ENCODE peak calls at places on chromosomes 7 and 10, in eight cellular contexts. D is fibroblast of the aortic adventitia; E is dorsolateral prefrontal cortex; A is GM23338; S is astrocyte; U is CD8-positive, alpha-beta T cell; F is breast epithelium; O is heart right ventricle. B is an unnamed sample.

GRCh38 chr10:77341055-77341454 is 296.6 kb downstream of the KCNMA1 start:
- DNase-seq in D (no peak), E (no peak), A (no peak), S (no peak), U (no peak), F (no peak), O (no peak), B (no peak)

GRCh38 chr10:5582736-5583135 is 58.0 kb downstream of the CALML3 start:
- DNase-seq in D (no peak), E (peak; percentile 13), A (peak; percentile 66), S (no peak), U (no peak), F (no peak), O (no peak), B (no peak)

GRCh38 chr10:33290286-33291052 is 44.0 kb downstream of the NRP1 start:
- DNase-seq in D (no peak), E (no peak), A (peak; percentile 28), S (peak; percentile 53), U (no peak), F (no peak), O (no peak), B (no peak)

GRCh38 chr10:91613411-91614253 is 19.2 kb downstream of the PPP1R3C start:
- DNase-seq in D (peak; percentile 98), E (no peak), A (no peak), S (peak; percentile 100), U (no peak), F (no peak), O (no peak), B (no peak)

GRCh38 chr10:22086730-22087364 is 83.3 kb upstream of the DNAJC1 start:
- DNase-seq in D (peak; percentile 61), E (no peak), A (peak; percentile 71), S (peak; percentile 36), U (no peak), F (peak; percentile 68), O (peak; percentile 87), B (no peak)

GRCh38 chr10:4661572-4662255 is 164.3 kb upstream of the AKR1E2 start:
- DNase-seq in D (peak; percentile 45), E (no peak), A (no peak), S (no peak), U (no peak), F (no peak), O (peak; percentile 83), B (no peak)

GRCh38 chr7:100372694-100373093 is 593 bp upstream of the PILRA start:
- DNase-seq in D (no peak), E (no peak), A (no peak), S (no peak), U (no peak), F (no peak), O (no peak), B (no peak)

GRCh38 chr7:135509589-135509838 is 388 bp downstream of the CNOT4 start:
- DNase-seq in D (no peak), E (no peak), A (peak; percentile 72), S (no peak), U (no peak), F (no peak), O (no peak), B (no peak)

GRCh38 chr10:100020161-100020882 is 10.6 kb upstream of the DNMBP start:
- DNase-seq in D (no peak), E (no peak), A (no peak), S (no peak), U (no peak), F (no peak), O (no peak), B (no peak)

GRCh38 chr7:5349005-5349380 is 66.2 kb downstream of the SLC29A4 start:
- DNase-seq in D (no peak), E (no peak), A (peak; percentile 28), S (no peak), U (no peak), F (no peak), O (no peak), B (no peak)

GRCh38 chr7:13518738-13519137 is 470.7 kb downstream of the ETV1 start:
- DNase-seq in D (no peak), E (no peak), A (no peak), S (no peak), U (no peak), F (no peak), O (no peak), B (no peak)

GRCh38 chr10:32057041-32057372 is 782 bp upstream of the KIF5B start:
- DNase-seq in D (no peak), E (no peak), A (peak; percentile 27), S (no peak), U (no peak), F (no peak), O (no peak), B (no peak)
- H3K4me3 ChIP-seq in D (peak overlapping the region; percentile 84), E (peak overlapping the region; percentile 89), A (peak overlapping the region; percentile 85), S (peak overlapping the region; percentile 91), U (peak overlapping the region; percentile 89), F (peak overlapping the region; percentile 86), O (no peak overlapping the region), B (peak overlapping the region; percentile 85)

DNA sequence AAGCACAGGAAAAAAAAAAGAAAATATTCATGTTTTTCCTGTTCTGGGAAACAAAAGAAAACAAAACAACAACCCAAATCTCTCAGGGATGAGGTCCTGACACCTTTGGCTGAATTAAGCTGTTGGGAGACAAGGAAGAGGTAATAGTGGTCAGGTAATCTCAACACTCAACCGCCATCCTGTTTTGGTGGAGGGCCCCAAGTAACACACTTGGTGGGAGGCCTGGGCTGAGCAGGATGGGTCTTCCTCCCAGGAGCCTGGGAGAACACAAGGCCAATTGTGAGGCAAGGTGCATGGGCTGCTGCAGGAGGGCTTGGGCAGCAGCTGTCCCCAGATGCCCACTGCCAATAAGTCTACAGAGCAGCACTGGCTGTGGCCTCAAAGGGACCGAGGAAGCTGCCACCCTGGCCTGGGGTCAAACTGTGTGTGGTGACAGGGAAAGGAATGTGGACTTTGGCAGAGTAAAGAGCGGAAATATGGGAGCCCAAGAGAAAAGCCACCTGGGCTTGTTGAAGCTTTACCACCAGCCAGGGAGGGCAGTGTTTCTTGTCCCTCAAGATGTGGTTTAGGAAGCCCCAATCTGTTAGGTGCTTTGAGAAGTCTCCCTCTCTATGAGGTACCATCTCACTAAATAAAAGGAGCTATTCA is 93.5 kb upstream of the SLC25A13 start:
- DNase-seq in D (no peak), E (no peak), A (peak; percentile 28), S (no peak), U (no peak), F (no peak), O (no peak), B (no peak)
- TF ChIP-seq CTCF in D (no peak), E (peak; percentile 2), A (no peak), S (no peak), U (no peak), F (no peak), O (no peak), B (no peak)

DNA sequence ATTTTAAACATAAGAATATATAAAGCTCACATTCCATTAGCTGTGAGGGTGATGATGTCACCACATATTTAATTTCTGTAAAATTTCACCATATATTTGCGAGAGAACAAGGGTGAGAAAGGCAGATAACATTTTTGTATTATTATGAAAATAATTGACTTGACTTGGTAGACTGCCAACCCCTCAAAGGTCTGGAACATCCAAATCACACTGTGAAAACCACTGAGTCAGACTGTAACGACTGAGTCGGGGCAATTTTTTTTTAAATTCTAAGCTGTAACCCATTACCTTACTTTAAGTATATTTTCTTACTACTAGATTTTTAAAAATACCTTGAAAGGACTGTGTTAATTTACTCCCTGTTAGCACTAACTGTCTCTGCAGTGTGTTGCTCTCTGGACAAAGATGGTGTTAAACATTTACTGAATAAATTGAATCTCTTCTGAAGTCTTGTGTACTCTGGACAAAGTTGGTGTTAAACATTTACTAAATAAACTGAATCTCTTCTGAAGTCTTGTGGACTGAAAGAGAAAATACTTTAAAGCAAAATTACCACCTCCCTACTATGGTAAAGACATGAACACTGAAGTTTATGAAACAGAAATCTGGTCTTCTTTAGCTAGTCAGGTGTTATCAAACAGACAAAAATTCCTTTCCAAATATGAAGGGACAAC is 14.1 kb downstream of the PDZD8 start:
- DNase-seq in D (no peak), E (no peak), A (no peak), S (peak; percentile 25), U (no peak), F (no peak), O (no peak), B (no peak)
- H3K4me3 ChIP-seq in D (no peak overlapping the region), E (no peak overlapping the region), A (no peak overlapping the region), S (no peak overlapping the region), U (no peak overlapping the region), F (no peak overlapping the region), O (no peak overlapping the region), B (no peak overlapping the region)

GRCh38 chr10:71429929-71430328 is 33.2 kb downstream of the CDH23 start:
- DNase-seq in D (no peak), E (no peak), A (peak; percentile 72), S (no peak), U (no peak), F (no peak), O (no peak), B (no peak)
- TF ChIP-seq CTCF in D (peak; percentile 2), E (no peak), A (peak; percentile 57), S (no peak), U (no peak), F (no peak), O (no peak), B (no peak)

DNA sequence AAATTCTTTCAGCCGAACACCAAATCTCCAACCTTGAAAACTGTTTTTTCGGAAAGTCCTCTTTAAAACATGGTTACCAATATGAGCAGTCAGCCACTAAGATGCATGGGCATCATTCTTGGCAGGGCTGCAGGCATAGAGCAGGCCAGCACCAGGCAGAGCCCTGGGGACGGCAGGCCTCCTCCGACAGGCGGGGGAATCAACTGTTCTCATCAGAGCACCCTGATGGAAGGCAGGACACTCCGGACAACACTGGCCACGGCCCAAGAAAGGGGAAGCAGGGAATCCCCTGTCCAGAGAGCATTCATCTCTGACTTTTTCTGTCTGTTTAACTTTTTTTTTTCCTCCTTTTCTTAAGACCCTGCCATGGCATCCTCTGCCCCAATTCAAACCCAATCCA is 1.4 kb upstream of the NOS3 start:
- DNase-seq in D (no peak), E (no peak), A (no peak), S (no peak), U (no peak), F (no peak), O (no peak), B (no peak)
- H3K4me3 ChIP-seq in D (no peak overlapping the region), E (no peak overlapping the region), A (no peak overlapping the region), S (no peak overlapping the region), U (no peak overlapping the region), F (no peak overlapping the region), O (no peak overlapping the region), B (no peak overlapping the region)

DNA sequence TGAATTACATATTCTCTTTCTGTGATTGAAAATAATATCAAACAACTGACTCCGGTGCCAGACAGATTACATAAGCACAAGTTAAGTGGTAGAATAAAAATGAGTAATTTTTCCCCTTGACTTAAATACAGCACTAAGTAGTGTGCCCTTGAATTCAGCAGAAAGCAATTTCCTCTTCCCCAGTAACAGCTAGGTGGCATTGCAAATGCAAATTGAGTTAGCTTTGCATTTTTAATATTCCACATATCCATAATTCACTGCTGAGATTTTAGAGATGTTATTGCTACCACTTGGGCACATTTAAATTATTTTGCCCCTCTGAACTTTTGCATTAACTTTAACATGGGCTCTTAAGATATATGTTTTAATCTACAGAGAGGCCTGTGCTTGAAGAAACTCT is 89.8 kb upstream of the NPVF start:
- DNase-seq in D (no peak), E (no peak), A (no peak), S (no peak), U (no peak), F (no peak), O (no peak), B (no peak)
- TF ChIP-seq CTCF in D (no peak), E (no peak), A (peak; percentile 39), S (no peak), U (no peak), F (no peak), O (no peak), B (no peak)

B was measured in esophagus squamous epithelium.